ENCODE peak calls at places on chromosomes 2 and 18, in five cellular contexts. B is psoas muscle; L is CD8-positive, alpha-beta T cell; Y is A673; N is CD8-positive, alpha-beta memory T cell. I is an unnamed sample.

GRCh38 chr2:37615808-37616673 is 55.4 kb downstream of the CDC42EP3 start:
- DNase-seq in L (peak; percentile 63), Y (no peak), N (peak; percentile 73), B (peak; percentile 25), I (no peak)

GRCh38 chr2:9914384-9915065 is 37.0 kb upstream of the GRHL1 start:
- DNase-seq in N (no peak), B (peak; percentile 33), L (no peak), Y (peak; percentile 33), I (peak; percentile 64)

GRCh38 chr2:109124982-109125594 is 3.9 kb upstream of the SH3RF3 start:
- DNase-seq in L (no peak), Y (no peak), B (peak; percentile 38), N (no peak), I (no peak)

GRCh38 chr2:152694161-152694661 is 23.1 kb downstream of the PRPF40A start:
- DNase-seq in Y (no peak), N (peak; percentile 10), L (peak; percentile 7), B (no peak), I (no peak)

GRCh38 chr2:175011505-175011904 is 6.3 kb upstream of the CHN1 start:
- DNase-seq in B (no peak), N (no peak), L (no peak), Y (no peak), I (no peak)

GRCh38 chr2:112031916-112032582 is 23.0 kb upstream of the TMEM87B start:
- DNase-seq in N (no peak), L (no peak), Y (peak; percentile 52), B (no peak), I (no peak)

GRCh38 chr2:43171789-43172188 is 54.6 kb downstream of the ZFP36L2 start:
- DNase-seq in N (no peak), B (no peak), Y (no peak), L (no peak), I (no peak)

GRCh38 chr2:183292028-183292427 is 167.8 kb downstream of the NUP35 start:
- DNase-seq in N (no peak), B (no peak), L (no peak), Y (no peak), I (no peak)

GRCh38 chr2:231928481-231928880 is 2.3 kb upstream of the NPPC start:
- DNase-seq in L (no peak), Y (no peak), N (no peak), B (no peak), I (no peak)

GRCh38 chr2:64318476-64318748 is 135.6 kb upstream of the LGALSL start:
- DNase-seq in B (no peak), Y (no peak), L (no peak), N (no peak), I (no peak)

GRCh38 chr2:18500333-18500732 is 60.1 kb downstream of the RDH14 start:
- DNase-seq in B (no peak), L (no peak), Y (no peak), N (no peak), I (peak; percentile 20)

GRCh38 chr2:210337159-210337558 is 22.2 kb upstream of the MYL1 start:
- DNase-seq in Y (peak; percentile 9), N (no peak), L (no peak), B (no peak), I (no peak)

GRCh38 chr2:62536873-62537547 is 31.0 kb upstream of the TMEM17 start:
- DNase-seq in L (no peak), B (no peak), N (no peak), Y (no peak), I (peak; percentile 29)

GRCh38 chr18:53796042-53796729 is 428.3 kb downstream of the MBD2 start:
- DNase-seq in B (peak; percentile 17), Y (peak; percentile 36), L (no peak), N (no peak), I (peak; percentile 59)

GRCh38 chr18:1015777-1016176 is 111.1 kb downstream of the ADCYAP1 start:
- DNase-seq in B (no peak), N (no peak), Y (no peak), L (no peak), I (no peak)

GRCh38 chr2:1581965-1582625 is 162.2 kb downstream of the PXDN start:
- DNase-seq in N (no peak), Y (no peak), B (no peak), L (no peak), I (no peak)

GRCh38 chr2:43898134-43898957 is 59.6 kb downstream of the ABCG8 start:
- DNase-seq in B (no peak), N (no peak), Y (peak; percentile 71), L (no peak), I (no peak)

GRCh38 chr18:12279781-12280531 is 25.8 kb downstream of the CIDEA start:
- DNase-seq in N (no peak), B (no peak), Y (no peak), L (no peak), I (no peak)

GRCh38 chr2:13014783-13015182 is 298.0 kb downstream of the TRIB2 start:
- DNase-seq in B (no peak), N (no peak), Y (no peak), L (no peak), I (no peak)
- H3K27ac ChIP-seq in B (no peak overlapping the region), N (no peak overlapping the region), Y (no peak overlapping the region), L (no peak overlapping the region), I (no peak overlapping the region)

GRCh38 chr2:11766016-11766415 is 19.6 kb downstream of the LPIN1 start:
- DNase-seq in N (no peak), Y (no peak), B (no peak), L (no peak), I (no peak)

GRCh38 chr2:11764359-11764758 is 17.9 kb downstream of the LPIN1 start:
- DNase-seq in Y (no peak), N (no peak), L (no peak), B (peak; percentile 46), I (no peak)

GRCh38 chr2:11765501-11765900 is 19.1 kb downstream of the LPIN1 start:
- DNase-seq in L (no peak), B (no peak), Y (no peak), N (no peak), I (no peak)

GRCh38 chr2:11762799-11763461 is 16.5 kb downstream of the LPIN1 start:
- DNase-seq in B (no peak), Y (no peak), L (no peak), N (no peak), I (no peak)

DNA sequence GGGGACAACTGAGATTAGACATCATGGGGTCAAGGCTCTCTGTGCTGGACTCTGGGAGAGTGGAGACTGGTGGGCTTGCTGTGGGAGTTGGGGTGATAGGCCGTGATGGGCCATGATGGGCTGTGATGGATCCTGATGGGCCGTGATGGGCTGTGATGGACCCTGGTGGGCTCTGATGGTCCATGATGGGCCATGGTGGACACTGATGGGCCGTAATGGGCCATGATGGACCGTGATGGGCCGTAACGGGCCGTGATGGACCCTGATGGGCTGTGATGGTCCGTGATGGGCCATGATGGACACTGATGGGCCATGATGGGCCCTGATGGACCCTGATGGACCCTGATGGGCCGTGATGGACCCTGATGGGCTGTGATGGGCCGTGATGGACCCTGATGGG is 18.5 kb downstream of the LPIN1 start:
- DNase-seq in Y (no peak), B (no peak), N (no peak), L (no peak), I (no peak)
- H3K27ac ChIP-seq in Y (no peak overlapping the region), B (no peak overlapping the region), N (no peak overlapping the region), L (no peak overlapping the region), I (no peak overlapping the region)

GRCh38 chr2:180979935-180980184 is 545 bp upstream of the UBE2E3 start:
- DNase-seq in B (no peak), N (no peak), L (no peak), Y (no peak), I (no peak)

GRCh38 chr2:180980943-180981898 is 816 bp downstream of the UBE2E3 start:
- DNase-seq in N (peak; percentile 24), Y (peak; percentile 33), L (peak; percentile 21), B (peak; percentile 29), I (no peak)

GRCh38 chr2:180975585-180975984 is 4.8 kb upstream of the UBE2E3 start:
- DNase-seq in Y (no peak), L (no peak), B (no peak), N (no peak), I (no peak)

GRCh38 chr2:180980185-180980942 is at the start of gene UBE2E3:
- DNase-seq in B (peak; percentile 85), L (peak; percentile 77), Y (peak; percentile 88), N (peak; percentile 78), I (no peak)

GRCh38 chr2:180979086-180979934 is 1.1 kb upstream of the UBE2E3 start:
- DNase-seq in L (no peak), B (no peak), N (no peak), Y (no peak), I (no peak)
- H3K27ac ChIP-seq in L (peak overlapping the region; percentile 55), B (peak overlapping the region; percentile 90), N (no peak overlapping the region), Y (no peak overlapping the region), I (peak overlapping the region; percentile 84)

GRCh38 chr2:145091967-145092366 is 572.0 kb upstream of the ZEB2 start:
- DNase-seq in B (no peak), N (no peak), L (no peak), Y (no peak), I (no peak)
- H3K27ac ChIP-seq in B (no peak overlapping the region), N (no peak overlapping the region), L (no peak overlapping the region), Y (no peak overlapping the region), I (no peak overlapping the region)

DNA sequence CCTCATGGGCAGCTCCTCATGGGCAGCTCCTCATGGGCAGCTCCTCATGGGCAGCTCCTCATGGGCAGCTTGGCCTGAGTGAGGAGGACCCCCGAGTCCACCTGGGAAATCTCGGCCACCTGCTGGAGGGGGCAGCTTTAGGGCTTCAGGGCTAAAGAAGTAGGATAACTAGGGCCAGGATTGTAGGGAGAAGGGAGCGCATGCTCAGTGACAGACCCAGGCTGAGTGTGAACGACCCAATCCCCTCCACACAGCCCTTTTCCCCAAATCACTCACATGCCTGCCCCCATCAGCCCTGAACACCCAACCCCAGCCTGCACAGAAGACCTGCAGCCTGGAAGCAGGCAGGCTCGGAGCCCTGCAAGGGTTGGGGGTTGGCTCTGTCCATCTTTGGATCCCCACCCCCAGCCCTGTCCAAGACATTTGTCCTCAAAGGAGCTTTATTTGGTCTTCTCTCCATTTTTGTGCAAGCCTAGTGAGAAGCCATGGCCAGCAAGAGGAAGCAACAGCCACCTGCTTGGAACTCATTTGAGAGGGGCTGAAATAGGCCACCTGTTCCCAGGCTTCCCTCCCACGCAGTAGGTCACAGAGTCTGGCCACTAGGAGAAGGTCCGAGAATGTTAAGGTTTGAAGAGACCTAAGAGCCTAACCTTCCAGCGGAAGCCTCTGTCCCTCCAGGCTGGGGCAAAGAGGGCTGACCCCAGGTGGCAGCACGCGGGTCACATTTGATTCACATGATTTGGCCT is 249.9 kb downstream of the TNS1 start:
- DNase-seq in L (no peak), N (no peak), B (no peak), Y (no peak), I (no peak)
- H3K27ac ChIP-seq in L (no peak overlapping the region), N (no peak overlapping the region), B (no peak overlapping the region), Y (no peak overlapping the region), I (no peak overlapping the region)

GRCh38 chr2:46001741-46002506 is 295.3 kb upstream of the EPAS1 start:
- DNase-seq in Y (no peak), N (no peak), B (no peak), L (no peak), I (no peak)

GRCh38 chr2:46002507-46002883 is 294.7 kb upstream of the EPAS1 start:
- DNase-seq in Y (no peak), B (no peak), N (no peak), L (no peak), I (no peak)

GRCh38 chr2:46000660-46001059 is 296.5 kb upstream of the EPAS1 start:
- DNase-seq in N (no peak), L (no peak), Y (no peak), B (no peak), I (no peak)

GRCh38 chr2:46002947-46003346 is 294.3 kb upstream of the EPAS1 start:
- DNase-seq in Y (no peak), L (no peak), N (no peak), B (no peak), I (no peak)

GRCh38 chr2:46001290-46001689 is 295.9 kb upstream of the EPAS1 start:
- DNase-seq in N (no peak), B (no peak), Y (no peak), L (no peak), I (no peak)
- H3K27ac ChIP-seq in N (no peak overlapping the region), B (no peak overlapping the region), Y (no peak overlapping the region), L (no peak overlapping the region), I (no peak overlapping the region)